ENCODE peak calls at places on chromosomes 13 and 19, in seven cellular contexts. U, T, C, L, D, X and Z are unnamed samples. For H3K4me1 and H3K9me3, the result is how much of the 10 kb centered on the place peaks cover.

GRCh38 chr19:38739440-38740251 is 4.6 kb downstream of the CAPN12 start:
- DNase-seq in U (no peak), T (no peak), C (no peak), L (no peak), D (no peak), X (peak), Z (no peak)

GRCh38 chr19:40604647-40605200 is 3.6 kb downstream of the LTBP4 start:
- DNase-seq in U (no peak), T (peak), C (no peak), L (no peak), D (no peak), X (no peak), Z (no peak)

GRCh38 chr19:5228932-5229777 is 111.5 kb downstream of the PTPRS start:
- DNase-seq in U (no peak), T (peak), C (peak), L (no peak), D (no peak), X (no peak), Z (no peak)

GRCh38 chr13:100941377-100941776 is 266.8 kb upstream of the TMTC4 start:
- DNase-seq in U (no peak), T (no peak), C (no peak), L (no peak), D (no peak), X (no peak), Z (no peak)

GRCh38 chr13:114043421-114044053 is 69.7 kb upstream of the C13orf46 start:
- DNase-seq in U (peak), T (no peak), C (peak), L (peak), D (no peak), X (no peak), Z (no peak)

GRCh38 chr13:25819856-25820530 is 231.8 kb downstream of the SHISA2 start:
- DNase-seq in U (peak), T (no peak), C (no peak), L (no peak), D (no peak), X (no peak), Z (no peak)

GRCh38 chr13:110137677-110138008 is 169.3 kb downstream of the COL4A1 start:
- DNase-seq in U (peak), T (no peak), C (peak), L (no peak), D (no peak), X (no peak), Z (no peak)

GRCh38 chr13:52869050-52869449 is 20.6 kb upstream of the PCDH8 start:
- DNase-seq in U (no peak), T (no peak), C (no peak), L (no peak), D (no peak), X (no peak), Z (no peak)

GRCh38 chr19:1747285-1748114 is 5.8 kb upstream of the ONECUT3 start:
- DNase-seq in U (no peak), T (no peak), C (peak), L (peak), D (no peak), X (no peak), Z (no peak)

GRCh38 chr13:46126074-46126473 is 21.2 kb upstream of the CPB2 start:
- DNase-seq in U (no peak), T (no peak), C (no peak), L (no peak), D (no peak), X (no peak), Z (no peak)

GRCh38 chr19:1433119-1434039 is 4.8 kb upstream of the RPS15 start:
- DNase-seq in U (no peak), T (no peak), C (no peak), L (no peak), D (no peak), X (no peak), Z (no peak)

GRCh38 chr13:42497798-42498197 is 76.2 kb upstream of the TNFSF11 start:
- DNase-seq in U (no peak), T (no peak), C (no peak), L (no peak), D (no peak), X (no peak), Z (no peak)

GRCh38 chr13:91236942-91237341 is 110.5 kb upstream of the MIR17HG start:
- DNase-seq in U (no peak), T (no peak), C (no peak), L (no peak), D (no peak), X (no peak), Z (no peak)

GRCh38 chr13:113989585-113990300 is 15.9 kb upstream of the C13orf46 start:
- DNase-seq in U (no peak), T (no peak), C (no peak), L (no peak), D (peak), X (peak), Z (no peak)

GRCh38 chr13:96817336-96817941 is 176.8 kb downstream of the OXGR1 start:
- DNase-seq in U (no peak), T (no peak), C (no peak), L (no peak), D (no peak), X (no peak), Z (no peak)

GRCh38 chr13:86572115-86572514 is 772.9 kb upstream of the SLITRK6 start:
- DNase-seq in U (no peak), T (no peak), C (no peak), L (no peak), D (no peak), X (no peak), Z (no peak)

GRCh38 chr13:51425410-51426042 is 27.3 kb downstream of the INTS6 start:
- DNase-seq in U (no peak), T (no peak), C (no peak), L (no peak), D (no peak), X (no peak), Z (no peak)

GRCh38 chr19:6064016-6064702 is 46.1 kb downstream of the RFX2 start:
- DNase-seq in U (no peak), T (no peak), C (no peak), L (no peak), D (peak), X (no peak), Z (no peak)

GRCh38 chr19:8358948-8359347 is 5.0 kb upstream of the ANGPTL4 start:
- DNase-seq in U (no peak), T (no peak), C (no peak), L (no peak), D (no peak), X (peak), Z (no peak)

GRCh38 chr13:23851106-23851505 is 38.1 kb downstream of the MIPEP start:
- DNase-seq in U (no peak), T (no peak), C (no peak), L (no peak), D (no peak), X (no peak), Z (no peak)

GRCh38 chr13:67296511-67296910 is 66.4 kb upstream of the PCDH9 start:
- DNase-seq in U (no peak), T (no peak), C (no peak), L (no peak), D (no peak), X (no peak), Z (no peak)

GRCh38 chr19:42143341-42144234 is 11.3 kb upstream of the POU2F2 start:
- DNase-seq in U (no peak), T (no peak), C (no peak), L (no peak), D (no peak), X (no peak), Z (no peak)

GRCh38 chr13:46559272-46559805 is 6.4 kb downstream of the LRCH1 start:
- DNase-seq in U (no peak), T (no peak), C (no peak), L (no peak), D (no peak), X (no peak), Z (no peak)

GRCh38 chr19:38025908-38026307 is 118.9 kb downstream of the SIPA1L3 start:
- DNase-seq in U (no peak), T (no peak), C (no peak), L (no peak), D (no peak), X (peak), Z (no peak)

GRCh38 chr19:35755550-35756371 is 1.1 kb downstream of the HSPB6 start:
- DNase-seq in U (peak), T (peak), C (no peak), L (peak), D (peak), X (peak), Z (peak)

GRCh38 chr19:35759697-35760096 is 1.7 kb downstream of the PROSER3 start:
- DNase-seq in U (no peak), T (peak), C (no peak), L (no peak), D (no peak), X (no peak), Z (no peak)

GRCh38 chr19:35757231-35757748 is 461 bp upstream of the HSPB6 start:
- DNase-seq in U (peak), T (peak), C (peak), L (peak), D (peak), X (peak), Z (peak)

GRCh38 chr19:35756373-35757230 is at the start of gene HSPB6:
- DNase-seq in U (no peak), T (peak), C (no peak), L (peak), D (no peak), X (peak), Z (no peak)

DNA sequence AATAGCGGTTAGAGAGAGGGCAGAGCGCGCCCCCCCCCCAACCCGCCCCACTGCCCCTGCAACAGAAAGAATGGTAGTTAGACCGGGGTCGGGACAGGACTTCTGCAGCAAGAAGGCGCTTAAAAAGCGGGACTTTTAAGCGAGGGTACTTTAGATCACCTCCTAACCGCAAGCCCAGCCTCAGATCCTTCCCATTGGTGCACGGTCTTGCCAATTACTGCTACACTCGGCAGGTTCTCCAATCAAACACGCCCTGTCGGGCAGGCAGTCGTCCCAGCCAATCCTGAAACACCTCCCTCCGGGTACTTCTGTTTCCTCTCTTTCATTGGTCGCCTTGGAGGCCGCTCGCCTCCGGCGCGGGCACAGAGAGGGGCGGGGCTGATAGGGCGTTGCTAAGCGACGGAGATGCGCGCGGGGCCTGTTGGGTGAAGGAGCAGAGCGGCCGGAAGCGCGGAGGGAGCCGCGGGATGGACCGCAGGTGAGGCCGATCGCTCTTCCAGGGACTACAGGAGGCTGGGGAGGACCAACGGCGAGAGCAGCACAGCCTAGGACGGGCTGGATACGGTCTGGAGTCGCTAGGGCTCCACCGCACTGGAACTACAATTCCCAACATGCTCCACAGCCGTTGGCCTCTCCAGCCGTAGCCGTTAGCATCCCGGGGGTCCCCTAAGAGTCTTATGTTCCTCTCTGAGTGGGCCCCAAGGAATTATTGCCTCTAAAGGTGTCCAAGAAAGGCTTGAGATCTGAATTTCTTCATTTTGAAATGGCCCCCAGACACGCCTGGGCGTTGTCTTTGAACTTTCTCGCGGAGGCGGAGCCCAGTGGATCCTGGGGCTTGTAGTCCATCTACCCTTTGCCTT is at the start of gene PROSER3:
- DNase-seq in U (peak), T (peak), C (peak), L (peak), D (peak), X (peak), Z (peak)
- TF ChIP-seq POLR2A in U (peak), T (peak), C (peak), L (no peak), D (peak), X (no peak), Z (peak)

DNA sequence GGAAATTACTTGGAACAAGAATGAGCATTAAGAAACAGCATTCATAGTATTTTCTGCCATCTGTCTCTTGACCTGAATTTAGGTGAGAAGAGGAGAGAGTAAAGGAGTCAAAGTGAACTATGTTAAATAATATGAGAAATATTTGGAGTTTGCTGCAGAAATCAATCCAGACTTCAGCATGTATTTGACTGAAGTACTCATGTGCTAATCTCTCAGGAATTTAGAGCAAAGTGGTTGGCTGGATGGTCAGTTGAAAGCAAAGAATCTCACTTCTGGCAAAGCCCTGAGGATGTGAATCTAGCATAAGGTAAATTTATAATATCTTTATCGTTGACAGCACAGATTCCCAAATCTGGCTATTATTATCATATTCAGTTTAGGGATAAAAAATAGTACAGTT is 394.3 kb downstream of the PCDH17 start:
- DNase-seq in U (no peak), T (no peak), C (no peak), L (no peak), D (no peak), X (no peak), Z (no peak)
- H3K4me1 ChIP-seq in U (under half), T (under half), C (under half), L (under half), D (under half), X (under half), Z (under half)

DNA sequence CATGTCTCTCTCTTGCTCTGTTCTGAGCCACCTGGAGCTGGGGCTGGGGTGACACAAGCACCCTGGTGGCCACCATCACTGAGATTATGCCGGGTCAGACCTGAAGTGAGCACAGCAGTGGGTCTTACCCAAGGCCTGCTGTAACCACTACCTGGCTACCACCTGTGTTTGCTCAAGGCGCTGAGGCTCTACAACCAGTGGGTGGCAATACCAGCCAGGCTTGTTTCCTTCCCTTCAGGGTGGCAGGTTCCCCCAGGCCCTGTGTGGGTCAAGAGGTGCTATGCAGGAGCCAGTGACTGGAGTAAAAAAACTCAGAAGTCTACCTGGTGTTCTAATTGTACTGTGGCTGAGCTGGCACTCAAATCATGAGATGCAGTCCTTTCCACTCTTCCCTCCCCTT is 8.0 kb upstream of the ZNF443 start:
- DNase-seq in U (no peak), T (no peak), C (no peak), L (no peak), D (no peak), X (no peak), Z (no peak)
- H3K9me3 ChIP-seq in U (under half), T (under half), C (under half), L (under half), D (under half), X (under half), Z (under half)

GRCh38 chr19:49875801-49876421 is 1.2 kb downstream of the AKT1S1 start:
- DNase-seq in U (peak), T (peak), C (peak), L (no peak), D (no peak), X (peak), Z (no peak)
- TF ChIP-seq POLR2A in U (no peak), T (no peak), C (peak), L (no peak), D (no peak), X (no peak), Z (no peak)

DNA sequence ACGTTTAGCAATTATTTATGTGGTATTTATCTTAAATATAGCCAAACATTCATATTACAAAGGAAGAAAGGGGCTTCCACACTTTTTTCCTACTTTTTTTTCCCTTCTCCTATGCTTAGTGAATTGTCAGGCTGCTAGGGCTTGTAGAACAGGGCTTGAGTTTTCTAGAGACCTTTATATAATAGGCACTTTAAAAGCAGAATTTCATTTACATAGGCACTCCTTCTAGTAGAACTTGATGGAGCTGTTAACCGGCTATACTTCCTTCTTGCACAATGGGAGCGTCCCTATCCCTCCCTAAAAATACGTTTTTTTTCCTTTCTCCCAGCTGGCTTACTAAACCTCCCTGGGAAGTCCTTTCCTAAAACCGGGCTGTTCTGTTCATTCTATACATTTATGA is 1.1 kb downstream of the TRIM13 start:
- DNase-seq in U (no peak), T (no peak), C (no peak), L (no peak), D (no peak), X (no peak), Z (no peak)
- H3K4me1 ChIP-seq in U (under half), T (under half), C (under half), L (under half), D (half or more), X (half or more), Z (half or more)

GRCh38 chr19:53068199-53068598 is 23.7 kb downstream of the ERVV-2 start:
- DNase-seq in U (no peak), T (no peak), C (no peak), L (no peak), D (no peak), X (no peak), Z (no peak)

GRCh38 chr19:53068834-53069233 is 24.3 kb downstream of the ERVV-2 start:
- DNase-seq in U (no peak), T (no peak), C (no peak), L (no peak), D (no peak), X (no peak), Z (no peak)
- H3K9me3 ChIP-seq in U (half or more), T (under half), C (half or more), L (half or more), D (half or more), X (under half), Z (under half)